ENCODE peak calls at places on chromosome 10, in ten cellular contexts. One of them, this sample, is unnamed.

GRCh38 chr10:4243651-4244050 is 458.6 kb upstream of the KLF6 start:
- DNase-seq in activated T-helper 1 cell treated with anti-CD3 and anti-CD28 coated beads, Interleukin-2, amount 50 U/mL, for 16 hours: no peak
- DNase-seq in NCI-H1436: no peak
- DNase-seq in NCI-H1930: no peak
- DNase-seq in PC-3: peak; percentile 83
- DNase-seq in amygdala: no peak
- DNase-seq in non-pigmented ciliary epithelial cell: peak; percentile 99
- DNase-seq in NCI-H2081: no peak
- DNase-seq in HCT116: peak; percentile 61
- DNase-seq in type B pancreatic cell: no peak
- DNase-seq in this sample: no peak

GRCh38 chr10:73819513-73820093 is 8.2 kb upstream of the NDST2 start:
- DNase-seq in activated T-helper 1 cell treated with anti-CD3 and anti-CD28 coated beads, Interleukin-2, amount 50 U/mL, for 16 hours: no peak
- DNase-seq in NCI-H1436: no peak
- DNase-seq in NCI-H1930: no peak
- DNase-seq in PC-3: peak; percentile 97
- DNase-seq in amygdala: no peak
- DNase-seq in non-pigmented ciliary epithelial cell: no peak
- DNase-seq in NCI-H2081: no peak
- DNase-seq in HCT116: no peak
- DNase-seq in type B pancreatic cell: no peak
- DNase-seq in this sample: peak; percentile 78

GRCh38 chr10:690227-691161 is 1.0 kb upstream of the DIP2C start:
- DNase-seq in activated T-helper 1 cell treated with anti-CD3 and anti-CD28 coated beads, Interleukin-2, amount 50 U/mL, for 16 hours: no peak
- DNase-seq in NCI-H1436: no peak
- DNase-seq in NCI-H1930: no peak
- DNase-seq in PC-3: no peak
- DNase-seq in amygdala: no peak
- DNase-seq in non-pigmented ciliary epithelial cell: no peak
- DNase-seq in NCI-H2081: no peak
- DNase-seq in HCT116: no peak
- DNase-seq in type B pancreatic cell: no peak
- DNase-seq in this sample: no peak

GRCh38 chr10:14648042-14648765 is 126.5 kb downstream of the FAM107B start:
- DNase-seq in activated T-helper 1 cell treated with anti-CD3 and anti-CD28 coated beads, Interleukin-2, amount 50 U/mL, for 16 hours: peak; percentile 24
- DNase-seq in NCI-H1436: peak; percentile 92
- DNase-seq in NCI-H1930: peak; percentile 30
- DNase-seq in PC-3: no peak
- DNase-seq in amygdala: no peak
- DNase-seq in non-pigmented ciliary epithelial cell: peak; percentile 54
- DNase-seq in NCI-H2081: peak; percentile 79
- DNase-seq in HCT116: no peak
- DNase-seq in type B pancreatic cell: no peak
- DNase-seq in this sample: peak; percentile 86

GRCh38 chr10:21523557-21524008 is 1.9 kb downstream of the SKIDA1 start:
- DNase-seq in activated T-helper 1 cell treated with anti-CD3 and anti-CD28 coated beads, Interleukin-2, amount 50 U/mL, for 16 hours: no peak
- DNase-seq in NCI-H1436: no peak
- DNase-seq in NCI-H1930: no peak
- DNase-seq in PC-3: no peak
- DNase-seq in amygdala: no peak
- DNase-seq in non-pigmented ciliary epithelial cell: no peak
- DNase-seq in NCI-H2081: peak; percentile 50
- DNase-seq in HCT116: no peak
- DNase-seq in type B pancreatic cell: no peak
- DNase-seq in this sample: no peak

GRCh38 chr10:100370561-100370975 is 23.5 kb downstream of the SCD start:
- DNase-seq in activated T-helper 1 cell treated with anti-CD3 and anti-CD28 coated beads, Interleukin-2, amount 50 U/mL, for 16 hours: no peak
- DNase-seq in NCI-H1436: no peak
- DNase-seq in NCI-H1930: no peak
- DNase-seq in PC-3: peak; percentile 60
- DNase-seq in amygdala: no peak
- DNase-seq in non-pigmented ciliary epithelial cell: no peak
- DNase-seq in NCI-H2081: no peak
- DNase-seq in HCT116: peak; percentile 72
- DNase-seq in type B pancreatic cell: no peak
- DNase-seq in this sample: no peak

GRCh38 chr10:35821339-35821911 is 179.3 kb upstream of the FZD8 start:
- DNase-seq in activated T-helper 1 cell treated with anti-CD3 and anti-CD28 coated beads, Interleukin-2, amount 50 U/mL, for 16 hours: no peak
- DNase-seq in NCI-H1436: no peak
- DNase-seq in NCI-H1930: no peak
- DNase-seq in PC-3: no peak
- DNase-seq in amygdala: no peak
- DNase-seq in non-pigmented ciliary epithelial cell: no peak
- DNase-seq in NCI-H2081: no peak
- DNase-seq in HCT116: no peak
- DNase-seq in type B pancreatic cell: no peak
- DNase-seq in this sample: no peak

GRCh38 chr10:73968101-73968515 is 29.8 kb upstream of the VCL start:
- DNase-seq in activated T-helper 1 cell treated with anti-CD3 and anti-CD28 coated beads, Interleukin-2, amount 50 U/mL, for 16 hours: no peak
- DNase-seq in NCI-H1436: no peak
- DNase-seq in NCI-H1930: no peak
- DNase-seq in PC-3: no peak
- DNase-seq in amygdala: no peak
- DNase-seq in non-pigmented ciliary epithelial cell: no peak
- DNase-seq in NCI-H2081: no peak
- DNase-seq in HCT116: no peak
- DNase-seq in type B pancreatic cell: peak; percentile 24
- DNase-seq in this sample: no peak

This sample was measured in spleen.